ENCODE peak calls at places on chromosome 20, in nine cellular contexts. W, D, P, Z, C, V, X, F and K are unnamed samples.

GRCh38 chr20:53949319-53949839 is 121.0 kb downstream of the BCAS1 start:
- DNase-seq in D (no peak), W (no peak), X (peak), P (no peak), C (peak), F (no peak), V (peak), Z (no peak), K (no peak)

GRCh38 chr20:58542411-58543095 is 27.4 kb upstream of the APCDD1L start:
- DNase-seq in P (no peak), V (no peak), D (no peak), Z (no peak), X (no peak), W (peak), F (no peak), C (peak), K (no peak)

GRCh38 chr20:33827109-33827508 is 16.0 kb downstream of the CHMP4B start:
- DNase-seq in F (no peak), D (no peak), W (no peak), C (no peak), V (no peak), P (no peak), Z (no peak), X (no peak), K (no peak)

GRCh38 chr20:51712501-51713212 is 55.5 kb downstream of the ATP9A start:
- DNase-seq in F (no peak), V (no peak), P (no peak), D (peak), X (no peak), C (no peak), Z (no peak), W (peak), K (no peak)

GRCh38 chr20:40636486-40636885 is 52.5 kb downstream of the MAFB start:
- DNase-seq in F (no peak), C (no peak), Z (no peak), D (no peak), W (no peak), V (no peak), X (no peak), P (no peak), K (no peak)

GRCh38 chr20:60485012-60485760 is 527.0 kb downstream of the CDH26 start:
- DNase-seq in P (no peak), C (no peak), D (no peak), F (no peak), X (no peak), Z (no peak), W (no peak), V (no peak), K (no peak)

GRCh38 chr20:59485576-59486250 is 118.6 kb upstream of the PHACTR3 start:
- DNase-seq in Z (no peak), D (no peak), X (no peak), P (no peak), F (no peak), V (no peak), C (no peak), W (no peak), K (no peak)

GRCh38 chr20:24702501-24703283 is 233.3 kb downstream of the SYNDIG1 start:
- DNase-seq in Z (no peak), D (no peak), X (no peak), W (no peak), V (no peak), C (no peak), P (no peak), F (no peak), K (no peak)

GRCh38 chr20:46174469-46175126 is 56.5 kb downstream of the CD40 start:
- DNase-seq in W (peak), D (peak), P (peak), V (peak), Z (peak), F (peak), C (peak), X (peak), K (peak)

GRCh38 chr20:45372646-45373352 is 5.3 kb downstream of the TP53TG5 start:
- DNase-seq in W (no peak), X (peak), D (no peak), P (no peak), C (no peak), F (peak), V (no peak), Z (no peak), K (no peak)

GRCh38 chr20:3663031-3663701 is at the start of gene GFRA4:
- DNase-seq in D (no peak), C (no peak), V (no peak), P (no peak), Z (no peak), W (no peak), X (no peak), F (peak), K (no peak)

GRCh38 chr20:4064118-4064962 is 49.0 kb upstream of the RNF24 start:
- DNase-seq in W (peak), D (no peak), V (no peak), Z (no peak), X (peak), P (no peak), F (peak), C (no peak), K (no peak)

GRCh38 chr20:62714006-62714405 is 5.4 kb downstream of the NTSR1 start:
- DNase-seq in V (no peak), W (no peak), P (no peak), C (no peak), F (no peak), X (no peak), D (no peak), Z (no peak), K (no peak)

GRCh38 chr20:43949741-43950618 is 35.3 kb downstream of the TOX2 start:
- DNase-seq in X (peak), C (peak), W (no peak), P (no peak), F (no peak), V (peak), Z (no peak), D (no peak), K (peak)

GRCh38 chr20:41533537-41534136 is 84.5 kb downstream of the CHD6 start:
- DNase-seq in F (no peak), W (no peak), C (no peak), V (no peak), X (peak), Z (peak), P (no peak), D (no peak), K (no peak)